ENCODE peak calls at places on chromosomes 3 and 15, in six cellular contexts. H is HepG2, Y is K562, F is HL-60, X is H1, Q is GM12878. T is an unnamed sample. For H3K27me3, the result is how much of the 10 kb centered on the place peaks cover.

GRCh38 chr3:106261915-106262683 is 393.3 kb upstream of the CBLB start:
- DNase-seq in F (no peak), X (no peak), Y (no peak), H (no peak), Q (no peak), T (no peak)

GRCh38 chr3:157122116-157122515 is 37.8 kb downstream of the CCNL1 start:
- DNase-seq in Q (no peak), F (no peak), X (no peak), Y (no peak), H (peak), T (no peak)

GRCh38 chr3:129305592-129306091 is 27.0 kb downstream of the HMCES start:
- DNase-seq in X (peak), H (no peak), Q (no peak), F (peak), Y (peak), T (no peak)

GRCh38 chr3:112390783-112391641 is 58.1 kb downstream of the CD200 start:
- DNase-seq in Y (no peak), X (peak), Q (no peak), H (no peak), F (no peak), T (no peak)

GRCh38 chr3:85670626-85671025 is 711.8 kb downstream of the CADM2 start:
- DNase-seq in X (no peak), H (no peak), F (no peak), Q (no peak), Y (no peak), T (no peak)

GRCh38 chr3:32709346-32709745 is 24.4 kb downstream of the CNOT10 start:
- DNase-seq in Y (peak), Q (no peak), H (no peak), X (no peak), F (no peak), T (no peak)

GRCh38 chr3:115254492-115255196 is 107.6 kb upstream of the ZBTB20 start:
- DNase-seq in H (no peak), X (no peak), Q (no peak), F (no peak), Y (peak), T (no peak)

GRCh38 chr15:97482521-97482920 is 478.0 kb upstream of the ARRDC4 start:
- DNase-seq in Q (no peak), F (no peak), Y (no peak), H (no peak), X (no peak), T (no peak)

GRCh38 chr15:20294651-20295237 is 246.9 kb downstream of the GOLGA6L6 start:
- DNase-seq in F (no peak), X (no peak), Q (no peak), H (no peak), Y (no peak), T (no peak)

GRCh38 chr15:20295238-20295811 is 246.3 kb downstream of the GOLGA6L6 start:
- DNase-seq in X (no peak), Y (no peak), H (no peak), Q (no peak), F (no peak), T (no peak)
- TF ChIP-seq GABPA in X (no peak), Y (no peak), H (no peak), Q (no peak), F (no peak), T (no peak)

GRCh38 chr3:9455596-9455995 is 58.2 kb downstream of the SETD5 start:
- DNase-seq in H (no peak), Y (no peak), Q (no peak), X (no peak), F (no peak), T (no peak)
- H3K27me3 ChIP-seq in H (under half), Y (under half), Q (under half), X (under half), F (under half), T (under half)

GRCh38 chr15:77022646-77023575 is 28.0 kb downstream of the PSTPIP1 start:
- DNase-seq in H (no peak), X (no peak), F (no peak), Q (no peak), Y (no peak), T (no peak)

GRCh38 chr15:77024273-77025065 is 29.5 kb downstream of the PSTPIP1 start:
- DNase-seq in F (no peak), X (no peak), H (peak), Y (peak), Q (no peak), T (peak)

GRCh38 chr15:77025066-77025435 is 30.1 kb downstream of the PSTPIP1 start:
- DNase-seq in Y (no peak), F (no peak), H (no peak), X (no peak), Q (no peak), T (no peak)

GRCh38 chr15:77025471-77025901 is 30.6 kb downstream of the PSTPIP1 start:
- DNase-seq in Q (no peak), Y (no peak), H (no peak), X (no peak), F (no peak), T (peak)

DNA sequence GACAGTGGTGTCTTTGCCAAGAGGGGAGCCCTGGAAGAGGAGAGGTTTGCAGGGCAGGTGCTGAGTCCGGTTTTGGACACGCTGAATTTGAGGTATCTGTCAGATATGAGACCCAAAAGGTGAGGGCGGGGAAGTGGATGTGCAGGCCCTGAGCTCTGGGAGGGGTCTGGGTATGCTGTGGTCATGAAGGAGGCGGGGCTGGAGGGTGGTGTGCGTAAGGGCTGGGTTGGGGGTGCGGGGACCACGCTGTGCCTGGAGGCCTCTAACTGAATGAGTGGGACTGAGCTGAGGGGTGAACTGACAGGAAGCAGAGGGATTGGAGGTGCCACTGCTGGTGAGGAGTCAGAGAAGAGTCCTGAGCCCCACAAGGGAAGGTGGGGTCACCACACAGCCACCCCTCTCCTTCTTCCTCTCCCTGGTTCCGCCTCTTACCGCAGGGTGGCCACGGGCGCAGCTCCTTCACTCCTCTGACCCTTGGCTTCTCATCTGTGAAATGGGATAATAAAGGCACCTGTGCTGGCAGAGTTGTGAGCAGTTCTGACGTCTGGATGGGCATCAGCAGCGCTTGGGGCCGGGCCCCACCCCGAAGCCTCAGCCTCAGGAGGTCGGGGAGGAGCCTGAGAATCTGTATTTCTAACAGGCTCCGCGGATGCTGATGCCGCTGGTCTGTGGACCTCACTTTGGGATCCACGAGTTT is 28.8 kb downstream of the PSTPIP1 start:
- DNase-seq in Y (no peak), Q (no peak), F (no peak), H (no peak), X (no peak), T (no peak)
- TF ChIP-seq GABPA in Y (no peak), Q (no peak), F (no peak), H (no peak), X (no peak), T (no peak)

GRCh38 chr15:40934457-40934856 is 5.3 kb downstream of the DLL4 start:
- DNase-seq in Y (no peak), X (no peak), Q (no peak), H (no peak), F (no peak), T (no peak)

GRCh38 chr15:40937762-40938529 is 8.8 kb downstream of the DLL4 start:
- DNase-seq in H (no peak), F (no peak), Y (no peak), X (no peak), Q (no peak), T (peak)

GRCh38 chr15:40936234-40936708 is 7.1 kb downstream of the DLL4 start:
- DNase-seq in Y (no peak), H (no peak), X (no peak), Q (no peak), F (no peak), T (no peak)

GRCh38 chr15:40938530-40938870 is 9.4 kb downstream of the DLL4 start:
- DNase-seq in Q (no peak), F (no peak), H (no peak), X (no peak), Y (no peak), T (no peak)

GRCh38 chr15:40936709-40937666 is 7.8 kb downstream of the DLL4 start:
- DNase-seq in H (peak), Y (no peak), F (no peak), X (no peak), Q (no peak), T (no peak)
- H3K27me3 ChIP-seq in H (under half), Y (under half), F (under half), X (under half), Q (under half), T (under half)